ENCODE peak calls at places on chromosomes 1 and 21, in ten cellular contexts. S, K, M, A, W, C, V, D, T and L are unnamed samples.

GRCh38 chr1:228740543-228740942 is 5.3 kb downstream of the RHOU start:
- DNase-seq in V (no peak), S (no peak), M (no peak), D (no peak), W (no peak), A (no peak), T (no peak), K (no peak), C (no peak), L (no peak)

GRCh38 chr1:23793861-23794731 is 3.2 kb downstream of the LYPLA2 start:
- DNase-seq in K (no peak), V (no peak), W (no peak), A (no peak), D (no peak), C (no peak), S (no peak), M (no peak), T (no peak), L (no peak)

GRCh38 chr1:212529211-212529731 is 79.3 kb upstream of the ATF3 start:
- DNase-seq in K (no peak), A (no peak), S (no peak), V (no peak), W (peak; percentile 3), M (no peak), T (peak; percentile 34), C (no peak), D (no peak), L (no peak)

GRCh38 chr1:23475134-23475628 is 8.8 kb downstream of the ASAP3 start:
- DNase-seq in A (peak; percentile 93), D (no peak), V (no peak), T (no peak), K (no peak), S (peak; percentile 81), W (no peak), M (no peak), C (peak; percentile 87), L (peak; percentile 76)

GRCh38 chr1:207603777-207604176 is 41.2 kb upstream of the CR1L start:
- DNase-seq in A (no peak), D (no peak), T (no peak), S (peak; percentile 35), W (peak; percentile 5), V (no peak), C (peak; percentile 25), M (no peak), K (no peak), L (peak; percentile 36)

GRCh38 chr1:60898987-60899386 is 183.4 kb upstream of the NFIA start:
- DNase-seq in D (no peak), K (no peak), T (no peak), W (no peak), C (no peak), V (no peak), A (no peak), S (no peak), M (no peak), L (no peak)

GRCh38 chr1:30377230-30378022 is 346.0 kb downstream of the MATN1 start:
- DNase-seq in W (no peak), K (no peak), M (no peak), V (no peak), D (no peak), T (no peak), A (no peak), C (no peak), S (peak; percentile 22), L (no peak)

GRCh38 chr1:170075186-170075585 is 691 bp upstream of the KIFAP3 start:
- DNase-seq in A (no peak), M (no peak), T (no peak), S (no peak), K (no peak), V (no peak), W (no peak), D (no peak), C (no peak), L (no peak)

GRCh38 chr1:187909382-187909781 is 1080.6 kb downstream of the PLA2G4A start:
- DNase-seq in A (no peak), K (no peak), M (no peak), C (peak; percentile 4), W (no peak), T (no peak), V (no peak), D (no peak), S (no peak), L (no peak)

GRCh38 chr1:2047749-2048729 is 2.2 kb upstream of the PRKCZ start:
- DNase-seq in W (no peak), K (no peak), S (no peak), V (no peak), T (no peak), A (no peak), M (no peak), C (no peak), D (no peak), L (no peak)

GRCh38 chr1:16189003-16189402 is 23.4 kb downstream of the ARHGEF19 start:
- DNase-seq in S (peak; percentile 69), A (no peak), D (no peak), V (no peak), C (peak; percentile 56), T (no peak), K (no peak), M (no peak), W (peak; percentile 89), L (no peak)

GRCh38 chr1:226051356-226051755 is 11.2 kb upstream of the H3-3A start:
- DNase-seq in S (no peak), K (no peak), T (no peak), M (no peak), V (no peak), W (no peak), D (peak; percentile 26), C (no peak), A (no peak), L (no peak)

GRCh38 chr1:203046984-203047630 is 20.8 kb downstream of the PPFIA4 start:
- DNase-seq in S (peak; percentile 75), C (peak; percentile 78), T (no peak), K (no peak), A (peak; percentile 80), V (no peak), D (no peak), M (no peak), W (no peak), L (no peak)

GRCh38 chr1:2204384-2205190 is 10.0 kb upstream of the FAAP20 start:
- DNase-seq in S (peak; percentile 83), D (peak; percentile 6), C (no peak), M (peak; percentile 66), A (peak; percentile 82), T (peak; percentile 64), K (peak; percentile 91), V (peak; percentile 99), W (no peak), L (no peak)

GRCh38 chr21:46202592-46203202 is 18.4 kb upstream of the SPATC1L start:
- DNase-seq in K (no peak), W (no peak), V (no peak), S (no peak), A (no peak), D (no peak), C (no peak), T (no peak), M (no peak), L (no peak)

GRCh38 chr1:92934395-92935378 is 26.6 kb downstream of the DIPK1A start:
- DNase-seq in D (no peak), S (peak; percentile 80), W (no peak), T (peak; percentile 13), V (no peak), A (peak; percentile 97), M (no peak), C (peak; percentile 45), K (peak; percentile 40), L (peak; percentile 55)

GRCh38 chr1:47443530-47444316 is 5.9 kb downstream of the FOXD2 start:
- DNase-seq in S (no peak), W (no peak), T (no peak), A (no peak), K (no peak), V (no peak), C (no peak), M (no peak), D (no peak), L (no peak)

GRCh38 chr1:221670081-221670480 is 71.8 kb downstream of the DUSP10 start:
- DNase-seq in C (peak; percentile 87), M (no peak), A (peak; percentile 42), W (no peak), T (no peak), V (no peak), D (no peak), K (no peak), S (no peak), L (no peak)

GRCh38 chr21:14533555-14534400 is 12.3 kb downstream of the SAMSN1 start:
- DNase-seq in A (peak; percentile 70), T (no peak), K (no peak), D (no peak), M (no peak), C (peak; percentile 54), W (peak; percentile 56), S (no peak), V (peak; percentile 37), L (peak; percentile 20)

GRCh38 chr1:236508593-236509027 is 15.2 kb upstream of the LGALS8 start:
- DNase-seq in S (no peak), K (no peak), W (no peak), M (no peak), V (no peak), C (no peak), D (no peak), A (no peak), T (no peak), L (no peak)

GRCh38 chr1:92482665-92483441 is 3.9 kb downstream of the GFI1 start:
- DNase-seq in S (peak; percentile 50), C (no peak), K (no peak), M (no peak), V (peak; percentile 52), D (no peak), W (no peak), T (no peak), A (no peak), L (no peak)

GRCh38 chr1:3298197-3298596 is 156.3 kb upstream of the ARHGEF16 start:
- DNase-seq in A (no peak), V (no peak), M (no peak), C (no peak), T (no peak), S (no peak), K (no peak), D (no peak), W (no peak), L (no peak)

GRCh38 chr1:86137458-86137857 is 19.1 kb downstream of the COL24A1 start:
- DNase-seq in M (no peak), T (no peak), A (peak; percentile 82), W (no peak), K (no peak), C (peak; percentile 91), S (peak; percentile 78), V (no peak), D (no peak), L (peak; percentile 67)

GRCh38 chr1:15802234-15802965 is 5.0 kb downstream of the UQCRHL start:
- DNase-seq in S (peak; percentile 78), W (no peak), V (no peak), K (no peak), D (no peak), C (peak; percentile 31), M (no peak), T (no peak), A (no peak), L (peak; percentile 65)

GRCh38 chr1:37474697-37475379 is 458 bp downstream of the ZC3H12A start:
- DNase-seq in V (no peak), C (no peak), S (peak; percentile 39), A (no peak), D (no peak), M (no peak), W (no peak), K (peak; percentile 41), T (no peak), L (no peak)

GRCh38 chr1:178241057-178241456 is 147.2 kb downstream of the RASAL2 start:
- DNase-seq in S (peak; percentile 7), C (peak; percentile 49), M (no peak), A (peak; percentile 63), K (no peak), D (no peak), T (no peak), V (no peak), W (no peak), L (no peak)

GRCh38 chr1:32958827-32959226 is 5.8 kb downstream of the RNF19B start:
- DNase-seq in C (no peak), K (no peak), M (no peak), D (no peak), V (no peak), T (no peak), A (no peak), S (no peak), W (no peak), L (no peak)

GRCh38 chr1:246728311-246728710 is 4.1 kb downstream of the SCCPDH start:
- DNase-seq in M (no peak), V (no peak), K (no peak), W (no peak), A (no peak), S (no peak), D (no peak), T (no peak), C (peak; percentile 72), L (no peak)